ENCODE peak calls at places on chromosomes 3 and 15, in six cellular contexts. H is neuronal stem cell, Y is endodermal cell, S is fibroblast of lung, M is HCT116, N is spleen. A is an unnamed sample. For H3K27me3, the result is how much of the 10 kb centered on the place peaks cover.

GRCh38 chr15:65338366-65338765 is 33.9 kb downstream of the RNU5B-1 start:
- DNase-seq in H (no peak), Y (peak), S (no peak), M (no peak), N (peak), A (no peak)

GRCh38 chr15:38481761-38482160 is 27.8 kb downstream of the FAM98B start:
- DNase-seq in H (no peak), Y (no peak), S (no peak), M (no peak), N (no peak), A (no peak)

GRCh38 chr3:161475905-161476304 is 20.7 kb upstream of the OTOL1 start:
- DNase-seq in H (no peak), Y (no peak), S (no peak), M (peak), N (no peak), A (no peak)

GRCh38 chr15:50790778-50791536 is 25.5 kb upstream of the SPPL2A start:
- DNase-seq in H (no peak), Y (no peak), S (no peak), M (no peak), N (no peak), A (no peak)

GRCh38 chr3:10848261-10848660 is 32.2 kb downstream of the SLC6A11 start:
- DNase-seq in H (no peak), Y (no peak), S (no peak), M (no peak), N (no peak), A (no peak)

GRCh38 chr3:12750223-12750622 is 8.8 kb downstream of the TMEM40 start:
- DNase-seq in H (no peak), Y (no peak), S (peak), M (peak), N (no peak), A (peak)

GRCh38 chr3:13659221-13659969 is 110.5 kb downstream of the FBLN2 start:
- DNase-seq in H (no peak), Y (no peak), S (no peak), M (no peak), N (no peak), A (no peak)

GRCh38 chr3:62837145-62837787 is 38.0 kb downstream of the CADPS start:
- DNase-seq in H (no peak), Y (no peak), S (no peak), M (no peak), N (no peak), A (no peak)

GRCh38 chr15:63942486-63943365 is 103.6 kb downstream of the DAPK2 start:
- DNase-seq in H (no peak), Y (peak), S (no peak), M (no peak), N (no peak), A (no peak)

GRCh38 chr15:69032006-69032405 is 17.5 kb downstream of the NOX5 start:
- DNase-seq in H (no peak), Y (no peak), S (no peak), M (no peak), N (no peak), A (no peak)
- H3K4me3 ChIP-seq in H (no peak), Y (peak), S (no peak), M (peak), N (peak), A (no peak)

GRCh38 chr3:126170073-126170916 is 10.1 kb downstream of the ALDH1L1 start:
- DNase-seq in H (no peak), Y (no peak), S (no peak), M (no peak), N (no peak), A (no peak)
- H3K27me3 ChIP-seq in H (under half), Y (under half), S (under half), M (under half), N (under half), A (under half)

GRCh38 chr15:57358611-57359010 is 17.7 kb upstream of the CGNL1 start:
- DNase-seq in H (no peak), Y (no peak), S (no peak), M (no peak), N (no peak), A (no peak)

GRCh38 chr15:57367556-57367955 is 8.7 kb upstream of the CGNL1 start:
- DNase-seq in H (no peak), Y (no peak), S (no peak), M (no peak), N (no peak), A (no peak)

GRCh38 chr15:57363661-57364060 is 12.6 kb upstream of the CGNL1 start:
- DNase-seq in H (no peak), Y (no peak), S (no peak), M (no peak), N (no peak), A (no peak)

GRCh38 chr15:57364282-57365007 is 11.9 kb upstream of the CGNL1 start:
- DNase-seq in H (no peak), Y (peak), S (peak), M (no peak), N (no peak), A (no peak)
- H3K4me3 ChIP-seq in H (no peak), Y (no peak), S (no peak), M (no peak), N (no peak), A (no peak)

GRCh38 chr3:186194451-186194811 is 85.5 kb upstream of the ETV5 start:
- DNase-seq in H (no peak), Y (no peak), S (no peak), M (no peak), N (no peak), A (no peak)

GRCh38 chr3:186193534-186194450 is 84.9 kb upstream of the ETV5 start:
- DNase-seq in H (peak), Y (peak), S (no peak), M (no peak), N (no peak), A (no peak)

GRCh38 chr3:186189492-186189891 is 80.6 kb upstream of the ETV5 start:
- DNase-seq in H (no peak), Y (no peak), S (no peak), M (no peak), N (no peak), A (no peak)

GRCh38 chr3:186187876-186188275 is 79.0 kb upstream of the ETV5 start:
- DNase-seq in H (no peak), Y (no peak), S (no peak), M (no peak), N (no peak), A (no peak)

DNA sequence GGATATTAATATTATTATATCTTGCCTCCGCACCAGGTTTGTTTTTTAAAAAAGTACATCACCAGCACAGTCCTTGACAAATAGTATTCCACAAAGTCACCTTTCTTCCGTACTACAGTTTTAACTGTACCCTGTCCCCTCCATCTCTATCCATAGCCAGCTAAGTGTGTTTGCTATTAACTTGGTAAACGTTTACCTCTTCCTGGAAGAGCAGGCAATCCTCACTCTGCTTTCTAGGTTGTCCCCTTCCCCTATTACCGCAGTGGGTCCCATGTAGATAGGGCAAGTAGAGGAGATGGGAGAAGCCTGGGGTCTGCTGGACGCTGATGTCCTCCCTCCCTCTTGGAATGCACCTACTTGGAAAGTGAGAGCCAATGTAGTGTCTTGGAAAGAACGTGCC is 83.9 kb upstream of the ETV5 start:
- DNase-seq in H (no peak), Y (no peak), S (no peak), M (no peak), N (no peak), A (no peak)
- H3K27me3 ChIP-seq in H (under half), Y (half or more), S (under half), M (under half), N (half or more), A (under half)